ENCODE peak calls at places on chromosomes 16 and 17, in seven cellular contexts. J is mesendoderm; T is caudate nucleus; W is stimulated activated naive CD8-positive, alpha-beta T cell treated with anti-CD3 and anti-CD28 coated beads, Interleukin-15, Interleukin-2, amounts not matched to agents 100 U/mL and 50 U/mL, for 24 hours; Z is stimulated activated CD4-positive, alpha-beta T cell treated with anti-CD3 and anti-CD28 coated beads, Interleukin-12 subunit alpha, Interleukin-12 subunit beta, amount 100 ng/mL, for 4 hours; G is hepatic stellate cell; O is stimulated activated CD8-positive, alpha-beta memory T cell treated with anti-CD3 and anti-CD28 coated beads, Interleukin-4, amount 100 ng/mL, for 1 hour. H is an unnamed sample.

GRCh38 chr17:32341141-32341856 is 674 bp downstream of the C17orf75 start:
- DNase-seq in J (peak), T (peak), W (peak), Z (peak), G (no peak), O (no peak), H (no peak)

GRCh38 chr17:58960068-58960467 is 146.6 kb downstream of the TRIM37 start:
- DNase-seq in J (peak), T (no peak), W (no peak), Z (no peak), G (peak), O (no peak), H (no peak)

GRCh38 chr16:89489040-89489721 is 1.2 kb downstream of the ANKRD11 start:
- DNase-seq in J (peak), T (peak), W (peak), Z (peak), G (peak), O (peak), H (peak)

GRCh38 chr16:16109453-16110110 is 113.7 kb downstream of the ABCC6 start:
- DNase-seq in J (peak), T (no peak), W (no peak), Z (no peak), G (no peak), O (no peak), H (no peak)

GRCh38 chr17:64001763-64002529 is 3.8 kb downstream of the PRR29 start:
- DNase-seq in J (no peak), T (no peak), W (no peak), Z (no peak), G (no peak), O (no peak), H (no peak)

GRCh38 chr17:79024901-79025737 is 1.1 kb downstream of the C1QTNF1 start:
- DNase-seq in J (no peak), T (no peak), W (no peak), Z (no peak), G (peak), O (no peak), H (no peak)

GRCh38 chr16:89863741-89864391 is 9.5 kb upstream of the TCF25 start:
- DNase-seq in J (peak), T (no peak), W (peak), Z (no peak), G (no peak), O (no peak), H (no peak)

GRCh38 chr17:49382556-49382955 is 20.5 kb upstream of the ZNF652 start:
- DNase-seq in J (no peak), T (no peak), W (no peak), Z (no peak), G (no peak), O (no peak), H (no peak)

GRCh38 chr16:4634768-4635167 is 10.1 kb downstream of the MGRN1 start:
- DNase-seq in J (no peak), T (no peak), W (no peak), Z (no peak), G (no peak), O (no peak), H (no peak)

GRCh38 chr16:625402-626173 is 5.2 kb upstream of the WFIKKN1 start:
- DNase-seq in J (no peak), T (no peak), W (no peak), Z (no peak), G (no peak), O (no peak), H (no peak)

GRCh38 chr16:53089434-53090270 is 34.9 kb downstream of the CHD9 start:
- DNase-seq in J (peak), T (peak), W (no peak), Z (no peak), G (no peak), O (no peak), H (no peak)

GRCh38 chr16:84755004-84755672 is 55.3 kb downstream of the USP10 start:
- DNase-seq in J (no peak), T (no peak), W (no peak), Z (no peak), G (no peak), O (no peak), H (no peak)

GRCh38 chr16:54921229-54921824 is 9.3 kb upstream of the IRX5 start:
- DNase-seq in J (no peak), T (no peak), W (no peak), Z (no peak), G (no peak), O (no peak), H (no peak)

GRCh38 chr17:82330322-82331239 is 3.0 kb downstream of the SECTM1 start:
- DNase-seq in J (no peak), T (no peak), W (no peak), Z (no peak), G (peak), O (no peak), H (no peak)

GRCh38 chr17:50920041-50920410 is 53.9 kb upstream of the TOB1 start:
- DNase-seq in J (no peak), T (no peak), W (no peak), Z (no peak), G (no peak), O (no peak), H (no peak)

GRCh38 chr17:1865252-1866037 is 35.6 kb downstream of the RPA1 start:
- DNase-seq in J (peak), T (no peak), W (peak), Z (peak), G (peak), O (no peak), H (peak)

GRCh38 chr16:11079657-11080187 is 135.4 kb downstream of the CLEC16A start:
- DNase-seq in J (no peak), T (no peak), W (peak), Z (no peak), G (peak), O (no peak), H (no peak)

GRCh38 chr16:67957622-67958021 is 10.8 kb downstream of the SLC12A4 start:
- DNase-seq in J (no peak), T (no peak), W (no peak), Z (no peak), G (no peak), O (no peak), H (no peak)

GRCh38 chr17:4215882-4216411 is 47.8 kb downstream of the ANKFY1 start:
- DNase-seq in J (no peak), T (no peak), W (no peak), Z (no peak), G (no peak), O (no peak), H (no peak)

GRCh38 chr16:46691720-46692119 is 2.3 kb downstream of the ORC6 start:
- DNase-seq in J (no peak), T (no peak), W (no peak), Z (no peak), G (no peak), O (no peak), H (no peak)

GRCh38 chr17:37833237-37833859 is 88.5 kb upstream of the HNF1B start:
- DNase-seq in J (no peak), T (no peak), W (peak), Z (no peak), G (no peak), O (no peak), H (no peak)

GRCh38 chr17:61323696-61324539 is 75.7 kb upstream of the TBX2 start:
- DNase-seq in J (peak), T (no peak), W (no peak), Z (no peak), G (no peak), O (no peak), H (no peak)

GRCh38 chr16:28607116-28607623 is 2.7 kb downstream of the SULT1A1 start:
- DNase-seq in J (no peak), T (no peak), W (no peak), Z (no peak), G (no peak), O (no peak), H (no peak)

GRCh38 chr16:80467961-80468360 is 72.8 kb upstream of the DYNLRB2 start:
- DNase-seq in J (no peak), T (no peak), W (no peak), Z (no peak), G (no peak), O (no peak), H (no peak)

GRCh38 chr17:20206591-20206990 is 197.4 kb downstream of the SPECC1 start:
- DNase-seq in J (no peak), T (no peak), W (no peak), Z (no peak), G (peak), O (no peak), H (peak)

GRCh38 chr16:50103764-50104163 is 38.0 kb downstream of the HEATR3 start:
- DNase-seq in J (no peak), T (no peak), W (no peak), Z (no peak), G (no peak), O (no peak), H (no peak)